ENCODE peak calls at places on chromosomes 13 and 19, in ten cellular contexts. I, L, S, N, B, T, Y, M, P and V are unnamed samples.

GRCh38 chr13:94630858-94631257 is 29.2 kb downstream of the GPR180 start:
- DNase-seq in I (no peak), L (no peak), S (no peak), N (no peak), B (no peak), T (no peak), Y (no peak), M (no peak), P (no peak), V (no peak)

GRCh38 chr13:32126756-32127155 is 95.2 kb downstream of the FRY start:
- DNase-seq in I (no peak), L (no peak), S (no peak), N (no peak), B (no peak), T (no peak), Y (no peak), M (no peak), P (no peak), V (no peak)

GRCh38 chr19:17079710-17080440 is 4.3 kb downstream of the MYO9B start:
- DNase-seq in I (no peak), L (peak; percentile 90), S (peak; percentile 53), N (no peak), B (no peak), T (peak; percentile 98), Y (peak; percentile 65), M (peak; percentile 90), P (peak; percentile 99), V (peak; percentile 99)

GRCh38 chr13:33069365-33069764 is 53.1 kb downstream of the KL start:
- DNase-seq in I (no peak), L (no peak), S (no peak), N (no peak), B (no peak), T (peak; percentile 48), Y (no peak), M (no peak), P (no peak), V (peak; percentile 21)

GRCh38 chr19:3369337-3370213 is 3.2 kb downstream of the NFIC start:
- DNase-seq in I (no peak), L (no peak), S (no peak), N (no peak), B (peak; percentile 73), T (peak; percentile 42), Y (no peak), M (peak; percentile 77), P (peak; percentile 73), V (peak; percentile 58)

GRCh38 chr19:19485161-19485997 is 30.0 kb downstream of the TSSK6 start:
- DNase-seq in I (no peak), L (no peak), S (no peak), N (no peak), B (no peak), T (peak; percentile 49), Y (no peak), M (no peak), P (peak; percentile 35), V (peak; percentile 41)

GRCh38 chr13:41456768-41457588 is at the start of gene RGCC:
- DNase-seq in I (peak; percentile 48), L (peak; percentile 88), S (peak; percentile 91), N (peak; percentile 80), B (peak; percentile 45), T (peak; percentile 42), Y (peak; percentile 48), M (peak; percentile 46), P (peak; percentile 61), V (peak; percentile 61)

GRCh38 chr19:47406711-47407416 is 12.5 kb downstream of the MEIS3 start:
- DNase-seq in I (peak; percentile 52), L (no peak), S (no peak), N (peak; percentile 73), B (peak; percentile 51), T (no peak), Y (no peak), M (no peak), P (no peak), V (no peak)

GRCh38 chr13:80040219-80040976 is 300.5 kb downstream of the SPRY2 start:
- DNase-seq in I (no peak), L (no peak), S (no peak), N (no peak), B (no peak), T (peak; percentile 88), Y (no peak), M (no peak), P (peak; percentile 95), V (peak; percentile 98)

GRCh38 chr13:99995503-99996176 is 14.1 kb downstream of the ZIC2 start:
- DNase-seq in I (no peak), L (no peak), S (no peak), N (no peak), B (no peak), T (peak; percentile 78), Y (no peak), M (no peak), P (peak; percentile 75), V (no peak)

GRCh38 chr13:61148691-61149332 is 266.8 kb downstream of the PCDH20 start:
- DNase-seq in I (no peak), L (no peak), S (no peak), N (no peak), B (no peak), T (no peak), Y (no peak), M (no peak), P (no peak), V (no peak)

GRCh38 chr19:3665681-3666544 is 34.4 kb downstream of the PIP5K1C start:
- DNase-seq in I (peak; percentile 76), L (peak; percentile 92), S (peak; percentile 86), N (peak; percentile 81), B (peak; percentile 85), T (peak; percentile 24), Y (peak; percentile 78), M (peak; percentile 67), P (no peak), V (peak; percentile 30)

GRCh38 chr13:26423634-26424033 is 133.8 kb upstream of the WASF3 start:
- DNase-seq in I (no peak), L (no peak), S (no peak), N (no peak), B (no peak), T (no peak), Y (no peak), M (peak; percentile 75), P (no peak), V (no peak)

GRCh38 chr19:29478578-29479565 is 46.9 kb upstream of the VSTM2B start:
- DNase-seq in I (peak; percentile 51), L (peak; percentile 75), S (no peak), N (peak; percentile 90), B (no peak), T (no peak), Y (peak; percentile 52), M (no peak), P (no peak), V (no peak)

GRCh38 chr19:13842294-13843103 is 34.4 kb upstream of the NANOS3 start:
- DNase-seq in I (no peak), L (peak; percentile 93), S (peak; percentile 66), N (peak; percentile 59), B (peak; percentile 92), T (peak; percentile 78), Y (no peak), M (peak; percentile 91), P (peak; percentile 80), V (peak; percentile 85)
- TF ChIP-seq CTCF in I (peak; percentile 39), L (peak; percentile 29), S (no peak), N (no peak), B (no peak), T (no peak), Y (no peak), M (peak; percentile 5), P (no peak), V (no peak)

GRCh38 chr19:58395220-58395978 is at the start of gene RNF225:
- DNase-seq in I (no peak), L (no peak), S (no peak), N (peak; percentile 59), B (no peak), T (no peak), Y (no peak), M (no peak), P (no peak), V (peak; percentile 94)
- TF ChIP-seq CTCF in I (no peak), L (no peak), S (no peak), N (no peak), B (no peak), T (no peak), Y (no peak), M (no peak), P (no peak), V (no peak)

DNA sequence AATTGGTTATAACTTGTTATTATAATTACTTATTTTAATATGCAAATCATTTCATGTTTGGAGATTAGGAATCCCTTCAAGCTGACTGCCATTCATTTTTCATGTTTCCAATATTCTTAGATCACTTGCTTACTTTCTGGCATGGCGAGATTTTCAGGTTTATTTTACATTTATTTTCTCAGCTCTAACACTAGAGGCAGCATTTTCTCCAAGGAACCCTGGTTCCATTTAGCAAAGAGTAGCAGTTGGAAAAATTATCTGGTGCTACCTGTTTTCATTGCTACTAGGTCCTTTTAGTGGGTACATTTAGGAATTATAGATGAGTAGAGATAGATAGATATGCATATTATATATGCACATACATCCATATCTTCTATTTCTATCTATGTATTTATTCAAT is 90.9 kb upstream of the TRPC4 start:
- DNase-seq in I (no peak), L (no peak), S (no peak), N (no peak), B (no peak), T (peak; percentile 35), Y (no peak), M (no peak), P (peak; percentile 7), V (no peak)
- TF ChIP-seq CTCF in I (peak; percentile 35), L (peak; percentile 33), S (no peak), N (no peak), B (no peak), T (peak; percentile 50), Y (peak; percentile 55), M (no peak), P (peak; percentile 36), V (peak; percentile 31)

GRCh38 chr19:51470966-51471365 is 7.4 kb upstream of the CEACAM18 start:
- DNase-seq in I (no peak), L (no peak), S (no peak), N (no peak), B (no peak), T (peak; percentile 17), Y (no peak), M (no peak), P (no peak), V (peak; percentile 10)

GRCh38 chr19:51469629-51470028 is 8.7 kb upstream of the CEACAM18 start:
- DNase-seq in I (no peak), L (no peak), S (no peak), N (no peak), B (no peak), T (no peak), Y (no peak), M (no peak), P (no peak), V (no peak)

GRCh38 chr19:51473009-51473707 is 5.2 kb upstream of the CEACAM18 start:
- DNase-seq in I (peak; percentile 65), L (no peak), S (peak; percentile 79), N (peak; percentile 87), B (peak; percentile 67), T (peak; percentile 82), Y (peak; percentile 83), M (peak; percentile 70), P (peak; percentile 33), V (peak; percentile 69)

GRCh38 chr19:51471527-51471926 is 6.8 kb upstream of the CEACAM18 start:
- DNase-seq in I (no peak), L (no peak), S (no peak), N (no peak), B (no peak), T (peak; percentile 2), Y (no peak), M (no peak), P (no peak), V (no peak)

DNA sequence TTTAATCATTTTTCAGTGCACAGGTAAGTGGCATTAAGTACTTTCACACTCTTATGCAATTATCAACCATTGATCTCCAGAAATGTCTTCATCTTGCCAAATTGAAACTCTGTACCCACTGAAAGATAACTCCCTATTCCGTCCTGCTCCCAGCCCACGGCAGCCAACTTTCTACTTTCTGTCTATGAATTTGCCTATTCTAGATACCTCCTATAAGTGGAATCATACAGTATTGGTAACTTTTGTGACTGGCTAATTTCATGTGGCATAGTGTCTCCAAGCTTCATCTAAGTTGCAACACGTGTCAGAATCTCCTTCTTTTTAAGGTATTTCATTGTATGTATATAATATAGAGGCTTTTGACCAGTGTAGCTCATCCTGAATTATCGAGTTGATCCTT is 5.7 kb upstream of the CEACAM18 start:
- DNase-seq in I (no peak), L (no peak), S (no peak), N (no peak), B (no peak), T (no peak), Y (no peak), M (no peak), P (no peak), V (no peak)
- TF ChIP-seq CTCF in I (no peak), L (no peak), S (no peak), N (no peak), B (no peak), T (no peak), Y (no peak), M (no peak), P (no peak), V (no peak)